ENCODE peak calls at places on chromosomes 16 and 17, in nine cellular contexts. Q, A, G, T, Y, L, S, I and V are unnamed samples.

GRCh38 chr16:31134625-31135534 is 647 bp downstream of the PRSS8 start:
- DNase-seq in Q (peak), A (no peak), G (peak), T (no peak), Y (no peak), L (peak), S (no peak), I (peak), V (no peak)

GRCh38 chr17:77145635-77146632 is 5.2 kb downstream of the SEC14L1 start:
- DNase-seq in Q (peak), A (peak), G (no peak), T (peak), Y (peak), L (peak), S (peak), I (peak), V (no peak)

GRCh38 chr17:66717680-66718079 is 117.2 kb upstream of the CACNG5 start:
- DNase-seq in Q (no peak), A (peak), G (no peak), T (no peak), Y (no peak), L (no peak), S (no peak), I (peak), V (no peak)

GRCh38 chr17:76027159-76027839 is at the start of gene EVPL:
- DNase-seq in Q (peak), A (no peak), G (no peak), T (no peak), Y (no peak), L (no peak), S (no peak), I (peak), V (no peak)

GRCh38 chr17:44002141-44002848 is 2.1 kb upstream of the NAGS start:
- DNase-seq in Q (no peak), A (no peak), G (no peak), T (peak), Y (peak), L (no peak), S (no peak), I (no peak), V (no peak)

GRCh38 chr17:76166168-76166567 is 25.1 kb upstream of the FOXJ1 start:
- DNase-seq in Q (no peak), A (no peak), G (no peak), T (no peak), Y (no peak), L (no peak), S (no peak), I (no peak), V (no peak)

GRCh38 chr17:31416503-31416923 is 25.0 kb downstream of the RAB11FIP4 start:
- DNase-seq in Q (no peak), A (no peak), G (no peak), T (no peak), Y (no peak), L (peak), S (peak), I (no peak), V (no peak)

GRCh38 chr16:79393564-79393963 is 207.0 kb downstream of the MAF start:
- DNase-seq in Q (no peak), A (no peak), G (no peak), T (no peak), Y (no peak), L (no peak), S (no peak), I (no peak), V (no peak)

GRCh38 chr16:34078697-34079096 is 619.3 kb downstream of the TP53TG3F start:
- DNase-seq in Q (no peak), A (no peak), G (no peak), T (peak), Y (no peak), L (no peak), S (no peak), I (no peak), V (no peak)

GRCh38 chr16:79168321-79168720 is 432.2 kb downstream of the MAF start:
- DNase-seq in Q (no peak), A (no peak), G (no peak), T (no peak), Y (no peak), L (no peak), S (no peak), I (no peak), V (no peak)

GRCh38 chr17:74455025-74455585 is 11.3 kb upstream of the CD300A start:
- DNase-seq in Q (no peak), A (no peak), G (no peak), T (no peak), Y (no peak), L (no peak), S (no peak), I (peak), V (no peak)

GRCh38 chr17:3796110-3796821 is 4.7 kb downstream of the ITGAE start:
- DNase-seq in Q (peak), A (peak), G (no peak), T (no peak), Y (no peak), L (no peak), S (no peak), I (no peak), V (peak)

GRCh38 chr17:59533694-59534093 is 31.7 kb upstream of the DHX40 start:
- DNase-seq in Q (no peak), A (no peak), G (peak), T (no peak), Y (no peak), L (no peak), S (no peak), I (no peak), V (no peak)

GRCh38 chr16:4402439-4403132 is 13.8 kb downstream of the CORO7 start:
- DNase-seq in Q (peak), A (peak), G (no peak), T (peak), Y (peak), L (peak), S (peak), I (peak), V (peak)

GRCh38 chr17:78993241-78993956 is 13.7 kb upstream of the LGALS3BP start:
- DNase-seq in Q (peak), A (peak), G (no peak), T (peak), Y (peak), L (peak), S (no peak), I (peak), V (peak)

GRCh38 chr16:80033783-80034468 is 433.4 kb upstream of the MAF start:
- DNase-seq in Q (no peak), A (no peak), G (no peak), T (no peak), Y (no peak), L (no peak), S (no peak), I (no peak), V (no peak)

GRCh38 chr16:87086156-87086555 is 231.0 kb downstream of the C16orf95 start:
- DNase-seq in Q (no peak), A (no peak), G (no peak), T (peak), Y (peak), L (no peak), S (no peak), I (no peak), V (no peak)

GRCh38 chr16:68658258-68658973 is 13.3 kb downstream of the CDH3 start:
- DNase-seq in Q (no peak), A (no peak), G (no peak), T (no peak), Y (peak), L (peak), S (no peak), I (peak), V (no peak)

GRCh38 chr17:73867056-73867455 is 222.8 kb upstream of the SDK2 start:
- DNase-seq in Q (no peak), A (no peak), G (no peak), T (no peak), Y (no peak), L (no peak), S (no peak), I (no peak), V (no peak)

GRCh38 chr16:66130296-66130910 is 236.1 kb upstream of the CDH5 start:
- DNase-seq in Q (no peak), A (no peak), G (no peak), T (no peak), Y (peak), L (no peak), S (no peak), I (no peak), V (no peak)

GRCh38 chr16:28212532-28212873 is 738 bp upstream of the XPO6 start:
- DNase-seq in Q (no peak), A (no peak), G (no peak), T (peak), Y (no peak), L (no peak), S (no peak), I (no peak), V (no peak)

GRCh38 chr16:54936979-54937672 is 6.5 kb downstream of the IRX5 start:
- DNase-seq in Q (no peak), A (no peak), G (peak), T (peak), Y (peak), L (peak), S (no peak), I (no peak), V (no peak)

GRCh38 chr17:17776889-17777288 is 59.9 kb downstream of the SREBF1 start:
- DNase-seq in Q (no peak), A (no peak), G (no peak), T (no peak), Y (no peak), L (no peak), S (no peak), I (no peak), V (no peak)

GRCh38 chr17:55430531-55431228 is 9.0 kb upstream of the MMD start:
- DNase-seq in Q (no peak), A (no peak), G (no peak), T (no peak), Y (no peak), L (peak), S (no peak), I (no peak), V (no peak)

GRCh38 chr17:46962374-46962790 is 16.7 kb downstream of the RPRML start:
- DNase-seq in Q (no peak), A (no peak), G (no peak), T (no peak), Y (peak), L (no peak), S (no peak), I (no peak), V (no peak)

GRCh38 chr17:78789663-78790181 is 7.6 kb upstream of the CYTH1 start:
- DNase-seq in Q (no peak), A (no peak), G (no peak), T (no peak), Y (peak), L (no peak), S (peak), I (peak), V (no peak)

GRCh38 chr17:560379-560935 is 154.2 kb downstream of the VPS53 start:
- DNase-seq in Q (no peak), A (no peak), G (no peak), T (peak), Y (peak), L (no peak), S (no peak), I (no peak), V (no peak)

GRCh38 chr17:4232168-4232813 is 31.5 kb downstream of the ANKFY1 start:
- DNase-seq in Q (no peak), A (no peak), G (no peak), T (no peak), Y (peak), L (no peak), S (no peak), I (no peak), V (no peak)

GRCh38 chr16:53123753-53124152 is 69.0 kb downstream of the CHD9 start:
- DNase-seq in Q (no peak), A (no peak), G (no peak), T (no peak), Y (no peak), L (no peak), S (no peak), I (no peak), V (no peak)

GRCh38 chr17:78823282-78824046 is 17.1 kb downstream of the USP36 start:
- DNase-seq in Q (no peak), A (no peak), G (no peak), T (no peak), Y (no peak), L (no peak), S (no peak), I (no peak), V (no peak)

GRCh38 chr16:31880322-31880979 is 6.8 kb downstream of the ZNF267 start:
- DNase-seq in Q (peak), A (peak), G (no peak), T (peak), Y (peak), L (no peak), S (no peak), I (no peak), V (no peak)

GRCh38 chr16:24001706-24002105 is 165.9 kb downstream of the PRKCB start:
- DNase-seq in Q (no peak), A (no peak), G (no peak), T (no peak), Y (no peak), L (peak), S (no peak), I (no peak), V (no peak)

GRCh38 chr17:9256944-9257629 is 235.8 kb downstream of the NTN1 start:
- DNase-seq in Q (peak), A (no peak), G (no peak), T (no peak), Y (peak), L (no peak), S (no peak), I (peak), V (no peak)

GRCh38 chr17:64356304-64356686 is 34.4 kb downstream of the PECAM1 start:
- DNase-seq in Q (no peak), A (no peak), G (no peak), T (peak), Y (no peak), L (no peak), S (no peak), I (no peak), V (no peak)